ENCODE peak calls at places on chromosome 12, in eight cellular contexts. L is IMR-90, V is adrenal gland, Q is SK-N-SH, W is mesendoderm, U is A549, R is cardiac muscle cell, P is heart left ventricle. X is an unnamed sample.
A peak's percentile ranks its signal among the peaks of the same experiment; 100 is the strongest.

GRCh38 chr12:39915249-39915648 is 190.6 kb downstream of the SLC2A13 start:
- DNase-seq in P (no peak), R (no peak), Q (no peak), V (no peak), U (no peak), W (peak; percentile 2), L (no peak), X (no peak)

GRCh38 chr12:88036368-88036965 is 7.3 kb upstream of the C12orf50 start:
- DNase-seq in P (no peak), L (peak; percentile 59), R (no peak), Q (no peak), V (no peak), W (no peak), U (no peak), X (no peak)

GRCh38 chr12:89345376-89345775 is 6.9 kb downstream of the DUSP6 start:
- DNase-seq in Q (no peak), W (no peak), V (no peak), P (no peak), U (no peak), R (no peak), L (no peak), X (no peak)

GRCh38 chr12:101891462-101891971 is 14.1 kb downstream of the DRAM1 start:
- DNase-seq in R (no peak), U (peak; percentile 67), V (peak; percentile 79), W (no peak), P (no peak), Q (no peak), L (peak; percentile 95), X (peak; percentile 83)

GRCh38 chr12:55250944-55251343 is 6.5 kb downstream of the OR6C74 start:
- DNase-seq in W (no peak), R (no peak), L (no peak), Q (no peak), V (no peak), U (no peak), P (no peak), X (no peak)

GRCh38 chr12:32312049-32312670 is 87.2 kb upstream of the FGD4 start:
- DNase-seq in W (peak; percentile 85), V (no peak), R (peak; percentile 59), Q (peak; percentile 44), U (peak; percentile 80), P (no peak), L (peak; percentile 72), X (no peak)

GRCh38 chr12:97921957-97922722 is 459.5 kb downstream of the RMST start:
- DNase-seq in W (no peak), P (no peak), V (no peak), L (no peak), Q (no peak), R (no peak), U (no peak), X (no peak)

GRCh38 chr12:121949643-121950397 is 31.4 kb downstream of the CFAP251 start:
- DNase-seq in L (peak; percentile 98), P (no peak), R (no peak), W (peak; percentile 15), U (peak; percentile 79), V (no peak), Q (no peak), X (no peak)

GRCh38 chr12:92949466-92949865 is 20.4 kb upstream of the EEA1 start:
- DNase-seq in U (no peak), L (no peak), V (no peak), Q (no peak), P (no peak), W (no peak), R (no peak), X (no peak)

GRCh38 chr12:49200882-49201594 is 12.2 kb upstream of the TUBA1A start:
- DNase-seq in L (peak; percentile 89), V (no peak), W (peak; percentile 93), R (peak; percentile 39), P (no peak), Q (peak; percentile 34), U (peak; percentile 84), X (no peak)

DNA sequence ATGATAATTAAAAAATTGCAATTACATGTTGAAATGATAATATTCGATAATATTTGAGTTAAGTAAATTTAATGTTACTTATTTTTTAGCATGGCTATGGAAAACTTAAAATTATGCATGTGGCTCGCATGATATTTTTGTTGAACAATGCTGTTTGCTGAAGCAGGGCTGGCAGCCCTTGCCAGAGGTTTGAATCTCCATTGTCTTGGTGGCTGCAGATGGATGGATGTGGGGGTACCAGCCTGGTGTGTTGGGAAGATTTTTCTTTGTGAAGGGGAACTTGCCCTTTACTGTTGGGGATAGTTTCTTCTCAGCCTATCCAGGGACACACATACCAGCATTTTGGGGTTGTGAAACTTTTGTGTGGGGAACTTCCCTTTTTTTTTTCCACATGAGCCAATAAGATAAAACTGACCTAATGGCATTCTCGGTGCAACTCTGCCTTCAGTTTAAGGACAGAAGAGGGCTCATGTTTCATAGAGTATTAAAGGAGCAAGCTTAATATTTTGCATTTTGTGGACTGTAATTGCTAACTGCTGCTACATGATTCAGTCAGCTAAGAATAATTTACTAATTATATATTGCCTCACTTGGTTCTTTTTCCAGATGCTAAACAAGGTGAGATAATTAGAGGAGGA is 8.8 kb downstream of the RASSF3 start:
- DNase-seq in L (peak; percentile 78), U (no peak), P (no peak), R (no peak), V (peak; percentile 30), Q (no peak), W (no peak), X (no peak)
- H3K4me1 ChIP-seq in L (peaks cover 15% of the 10 kb centered on the region), U (peaks cover 49% of the 10 kb centered on the region), P (peaks cover 45% of the 10 kb centered on the region), R (no peaks in the 10 kb centered on the region), V (peaks cover 51% of the 10 kb centered on the region), Q (peaks cover 15% of the 10 kb centered on the region), W (peaks cover 2% of the 10 kb centered on the region), X (peaks cover 97% of the 10 kb centered on the region)

DNA sequence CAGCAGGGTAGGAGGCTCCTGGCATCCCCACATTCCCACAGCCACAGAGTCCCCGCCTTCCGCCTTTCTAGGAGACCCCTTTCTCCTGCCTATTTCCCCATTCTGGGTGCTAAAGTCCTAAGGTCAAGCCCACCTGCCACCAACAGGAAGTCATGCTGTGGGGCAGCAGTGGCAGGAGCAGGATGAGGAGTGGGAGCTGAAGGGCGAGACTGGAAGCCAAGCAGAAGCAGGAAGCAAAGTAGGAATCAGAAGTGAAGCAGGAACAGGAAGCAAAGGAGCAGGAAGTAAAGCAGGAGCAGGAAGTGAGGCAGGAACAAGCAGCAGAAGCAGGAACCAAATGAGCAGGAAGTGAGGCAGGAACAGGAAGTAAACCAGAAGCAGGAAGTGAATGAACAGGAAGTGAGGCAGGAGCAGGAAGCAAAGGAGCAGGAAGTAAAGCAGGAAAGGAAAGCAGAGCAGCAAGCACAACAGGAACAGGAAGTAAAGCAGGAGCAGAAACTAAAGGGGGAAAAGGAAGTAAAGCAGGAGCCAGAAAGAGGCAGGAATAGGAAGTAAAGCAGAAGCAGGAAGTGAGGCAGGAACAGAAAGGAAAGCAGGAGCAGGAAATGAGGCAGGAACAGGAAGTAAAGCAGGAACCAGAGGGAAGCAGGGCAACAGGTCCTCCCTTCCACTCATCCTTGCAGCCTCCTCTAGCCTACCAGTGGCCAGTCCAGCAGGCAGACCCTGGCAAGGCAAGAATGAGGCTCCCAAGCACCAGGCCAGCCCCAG is 38.3 kb upstream of the RIMBP2 start:
- DNase-seq in U (no peak), Q (no peak), W (no peak), P (no peak), R (no peak), L (no peak), V (no peak), X (no peak)
- H3K4me3 ChIP-seq in U (no peak overlapping the region), Q (no peak overlapping the region), W (no peak overlapping the region), P (no peak overlapping the region), R (no peak overlapping the region), L (no peak overlapping the region), V (no peak overlapping the region), X (no peak overlapping the region)

GRCh38 chr12:13100882-13101769 is 2.3 kb downstream of the GSG1 start:
- DNase-seq in W (peak; percentile 97), V (peak; percentile 82), P (peak; percentile 92), L (peak; percentile 91), R (peak; percentile 89), Q (peak; percentile 93), U (peak; percentile 95), X (peak; percentile 93)

GRCh38 chr12:13104403-13104802 is 936 bp upstream of the GSG1 start:
- DNase-seq in V (no peak), P (no peak), U (no peak), R (no peak), W (no peak), L (no peak), Q (no peak), X (no peak)

GRCh38 chr12:13101854-13102375 is 1.6 kb downstream of the GSG1 start:
- DNase-seq in R (no peak), U (peak; percentile 85), W (no peak), P (no peak), V (peak; percentile 28), L (peak; percentile 46), Q (no peak), X (no peak)

GRCh38 chr12:13103391-13104033 is at the start of gene GSG1:
- DNase-seq in P (no peak), V (no peak), Q (no peak), L (peak; percentile 44), W (no peak), U (no peak), R (no peak), X (no peak)

DNA sequence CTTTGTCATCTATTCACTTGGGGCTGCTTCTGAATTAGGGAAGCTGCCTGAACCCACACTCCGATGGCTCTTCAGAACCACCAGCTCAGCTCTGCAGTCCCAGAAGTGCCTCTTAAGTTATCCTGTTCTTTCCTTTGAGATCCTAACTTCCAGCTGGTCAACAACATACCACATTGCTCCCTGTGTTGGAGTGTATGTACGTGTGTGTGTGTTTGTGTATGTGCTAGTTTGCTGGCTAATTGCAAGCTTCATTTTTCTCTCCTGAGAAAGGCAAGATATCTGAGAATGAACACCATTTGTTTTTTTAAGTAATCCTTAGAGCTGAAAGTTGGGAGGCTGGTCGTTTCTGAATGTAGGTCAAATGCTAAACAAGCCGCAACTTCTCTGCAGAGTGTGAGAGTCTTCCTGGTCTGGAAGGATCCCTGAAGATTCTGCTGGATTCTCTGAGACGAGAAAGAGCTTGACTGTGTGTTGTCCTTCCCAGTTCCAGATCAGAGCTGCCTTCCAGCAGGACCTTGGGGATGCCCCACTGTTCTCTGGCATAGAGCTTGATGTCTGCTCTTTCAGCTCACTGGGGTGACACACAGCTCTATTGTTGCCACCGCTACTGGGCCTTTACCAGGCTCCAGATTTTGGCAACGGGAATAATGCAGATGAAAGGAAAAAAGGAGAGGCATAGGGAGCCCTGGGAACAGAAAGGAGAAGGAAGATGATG is 829 bp downstream of the GSG1 start:
- DNase-seq in L (peak; percentile 48), R (no peak), U (no peak), P (no peak), V (no peak), W (no peak), Q (no peak), X (no peak)
- H3K4me1 ChIP-seq in L (peaks cover 37% of the 10 kb centered on the region), R (no peaks in the 10 kb centered on the region), U (peaks cover 50% of the 10 kb centered on the region), P (peaks cover 44% of the 10 kb centered on the region), V (peaks cover 50% of the 10 kb centered on the region), W (peaks cover 7% of the 10 kb centered on the region), Q (peaks cover 44% of the 10 kb centered on the region), X (peaks cover 44% of the 10 kb centered on the region)

DNA sequence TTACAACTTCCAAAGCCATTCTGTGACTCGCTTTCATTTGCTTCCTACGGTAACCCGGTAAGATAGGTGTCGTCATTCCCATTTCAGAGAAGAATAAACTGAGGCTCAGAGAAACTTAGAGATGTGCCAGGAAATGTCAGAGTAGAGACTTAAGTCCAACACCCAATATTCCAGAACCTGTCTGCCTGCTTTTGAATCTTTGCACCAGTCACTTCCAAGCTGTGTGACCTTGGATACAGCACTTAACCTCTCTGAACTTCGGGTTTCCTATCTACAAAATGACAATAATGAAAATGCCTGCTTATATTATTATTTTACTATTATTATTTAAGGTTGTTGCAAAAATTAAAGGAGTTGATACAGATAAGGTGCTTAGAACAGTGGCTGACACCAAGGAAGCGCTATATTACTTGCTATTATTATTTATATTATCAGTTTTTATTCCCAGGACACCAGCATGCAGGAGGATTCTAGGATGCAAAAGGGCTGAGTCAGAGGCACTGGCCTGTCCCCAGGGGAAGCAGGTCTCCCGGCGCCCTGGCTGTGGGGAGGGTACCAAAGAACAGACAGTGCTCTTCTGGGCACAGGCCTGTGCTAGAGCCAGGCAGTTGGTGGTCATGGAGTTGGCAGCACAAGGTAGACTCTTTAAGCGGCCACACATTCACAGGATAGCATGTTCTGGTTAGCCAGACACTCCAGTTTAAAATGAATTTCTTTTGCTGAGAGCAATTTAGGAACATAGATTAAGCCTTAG is 5.4 kb downstream of the HSPB8 start:
- DNase-seq in L (no peak), W (no peak), V (no peak), P (peak; percentile 54), Q (no peak), U (no peak), R (no peak), X (no peak)
- H3K4me3 ChIP-seq in L (no peak overlapping the region), W (no peak overlapping the region), V (no peak overlapping the region), P (peak overlapping the region; percentile 72), Q (no peak overlapping the region), U (no peak overlapping the region), R (no peak overlapping the region), X (peak overlapping the region; percentile 67)